ENCODE peak calls at places on chromosomes 13 and 19, in five cellular contexts. A is T-helper 1 cell; Y is T-helper 2 cell; P is NCI-H1105; F is activated CD4-positive, alpha-beta T cell treated with anti-CD3 and anti-CD28 coated beads for 48 hours. I is an unnamed sample.

GRCh38 chr13:30409911-30410704 is 12.2 kb upstream of the UBE2L5 start:
- DNase-seq in A (no peak), Y (no peak), P (no peak), F (no peak), I (no peak)

GRCh38 chr13:20168396-20168795 is 7.5 kb upstream of the GJA3 start:
- DNase-seq in A (no peak), Y (no peak), P (no peak), F (no peak), I (no peak)

GRCh38 chr19:58558623-58559274 is 338 bp upstream of the UBE2M start:
- DNase-seq in A (peak; percentile 99), Y (peak; percentile 99), P (no peak), F (peak; percentile 100), I (peak; percentile 99)

GRCh38 chr13:42735011-42735410 is 46.4 kb upstream of the FAM216B start:
- DNase-seq in A (no peak), Y (no peak), P (no peak), F (no peak), I (no peak)

GRCh38 chr19:40467007-40467565 is 285 bp downstream of the SPTBN4 start:
- DNase-seq in A (no peak), Y (no peak), P (no peak), F (no peak), I (no peak)

GRCh38 chr19:17775991-17776803 is 18.7 kb upstream of the B3GNT3 start:
- DNase-seq in A (no peak), Y (no peak), P (no peak), F (no peak), I (no peak)

GRCh38 chr13:43140985-43141384 is 117.6 kb downstream of the DNAJC15 start:
- DNase-seq in A (no peak), Y (no peak), P (no peak), F (no peak), I (no peak)

GRCh38 chr13:113860579-113861432 is 3.1 kb downstream of the GAS6 start:
- DNase-seq in A (no peak), Y (no peak), P (no peak), F (no peak), I (no peak)

GRCh38 chr19:29965529-29965928 is 23.5 kb downstream of the URI1 start:
- DNase-seq in A (no peak), Y (no peak), P (no peak), F (no peak), I (no peak)